ENCODE peak calls at places on chromosomes 13 and 19, in nine cellular contexts. N is breast epithelium, P is transverse colon, H is suprapubic skin, U is HCT116, Y is GM23338, C is stomach, F is SK-N-MC, M is SK-N-SH. G is an unnamed sample.

GRCh38 chr19:41206926-41207750 is 11.9 kb upstream of the AXL start:
- DNase-seq in N (no peak), P (peak; percentile 48), H (peak; percentile 95), U (no peak), Y (peak; percentile 60), C (peak; percentile 34), F (no peak), M (no peak), G (peak; percentile 90)

GRCh38 chr19:46056536-46056935 is 15.7 kb upstream of the IGFL4 start:
- DNase-seq in N (peak; percentile 60), P (no peak), H (no peak), U (no peak), Y (no peak), C (no peak), F (no peak), M (no peak), G (no peak)

GRCh38 chr13:29435125-29435911 is 160.2 kb downstream of the SLC7A1 start:
- DNase-seq in N (no peak), P (no peak), H (no peak), U (no peak), Y (no peak), C (no peak), F (no peak), M (peak; percentile 20), G (peak; percentile 88)

GRCh38 chr13:90168953-90169352 is 1178.5 kb upstream of the MIR17HG start:
- DNase-seq in N (no peak), P (no peak), H (no peak), U (no peak), Y (no peak), C (no peak), F (no peak), M (no peak), G (no peak)

GRCh38 chr19:6357995-6358394 is 3.3 kb upstream of the CLPP start:
- DNase-seq in N (no peak), P (no peak), H (no peak), U (no peak), Y (no peak), C (no peak), F (no peak), M (no peak), G (no peak)

GRCh38 chr13:98571955-98572662 is 4.8 kb downstream of the STK24 start:
- DNase-seq in N (no peak), P (peak; percentile 73), H (no peak), U (no peak), Y (no peak), C (no peak), F (no peak), M (peak; percentile 55), G (no peak)

GRCh38 chr13:102648046-102648445 is 46.8 kb downstream of the METTL21C start:
- DNase-seq in N (no peak), P (no peak), H (no peak), U (no peak), Y (no peak), C (no peak), F (no peak), M (no peak), G (no peak)

GRCh38 chr13:111337206-111337605 is 16.8 kb downstream of the TEX29 start:
- DNase-seq in N (no peak), P (no peak), H (no peak), U (no peak), Y (no peak), C (no peak), F (no peak), M (no peak), G (peak; percentile 12)

GRCh38 chr19:33390120-33390907 is 16.8 kb downstream of the CEBPG start:
- DNase-seq in N (peak; percentile 56), P (peak; percentile 45), H (no peak), U (no peak), Y (no peak), C (no peak), F (no peak), M (peak; percentile 56), G (peak; percentile 91)

GRCh38 chr13:109856350-109856749 is 70.0 kb upstream of the IRS2 start:
- DNase-seq in N (no peak), P (no peak), H (no peak), U (no peak), Y (no peak), C (no peak), F (no peak), M (no peak), G (no peak)

GRCh38 chr19:18669524-18669817 is 14.0 kb upstream of the CRTC1 start:
- DNase-seq in N (no peak), P (no peak), H (no peak), U (no peak), Y (no peak), C (no peak), F (no peak), M (no peak), G (no peak)

GRCh38 chr13:97976551-97977375 is 23.3 kb downstream of the IPO5 start:
- DNase-seq in N (no peak), P (peak; percentile 16), H (no peak), U (no peak), Y (peak; percentile 34), C (no peak), F (no peak), M (peak; percentile 75), G (no peak)

GRCh38 chr13:114275309-114275708 is 6.1 kb upstream of the UPF3A start:
- DNase-seq in N (no peak), P (no peak), H (no peak), U (no peak), Y (no peak), C (no peak), F (no peak), M (no peak), G (no peak)
- H3K36me3 ChIP-seq in N (no peaks in the 10 kb centered on the region), P (no peaks in the 10 kb centered on the region), H (peaks cover 46% of the 10 kb centered on the region), U (peaks cover 14% of the 10 kb centered on the region), Y (peaks cover 14% of the 10 kb centered on the region), C (peaks cover 64% of the 10 kb centered on the region), F (peaks cover 38% of the 10 kb centered on the region), M (peaks cover 74% of the 10 kb centered on the region), G (peaks cover 14% of the 10 kb centered on the region)

GRCh38 chr19:9917322-9917721 is 19.0 kb downstream of the OLFM2 start:
- DNase-seq in N (no peak), P (no peak), H (no peak), U (peak; percentile 42), Y (peak; percentile 91), C (peak; percentile 26), F (no peak), M (peak; percentile 81), G (no peak)

GRCh38 chr19:9914315-9915207 is 21.8 kb downstream of the OLFM2 start:
- DNase-seq in N (peak; percentile 58), P (peak; percentile 76), H (no peak), U (peak; percentile 53), Y (peak; percentile 92), C (peak; percentile 72), F (no peak), M (peak; percentile 92), G (peak; percentile 71)

GRCh38 chr19:9913237-9914000 is 22.9 kb downstream of the OLFM2 start:
- DNase-seq in N (no peak), P (peak; percentile 15), H (no peak), U (no peak), Y (no peak), C (peak; percentile 28), F (no peak), M (peak; percentile 90), G (no peak)

GRCh38 chr19:9914001-9914314 is 22.4 kb downstream of the OLFM2 start:
- DNase-seq in N (no peak), P (no peak), H (no peak), U (no peak), Y (peak; percentile 61), C (no peak), F (no peak), M (no peak), G (no peak)

GRCh38 chr19:9916719-9917118 is 19.6 kb downstream of the OLFM2 start:
- DNase-seq in N (no peak), P (no peak), H (no peak), U (no peak), Y (no peak), C (no peak), F (no peak), M (no peak), G (no peak)
- TF ChIP-seq POLR2AphosphoS5 in N (no peak), P (no peak), H (no peak), U (no peak), Y (no peak), C (no peak), F (no peak), M (no peak), G (no peak)

GRCh38 chr19:49335784-49336481 is 727 bp downstream of the CD37 start:
- DNase-seq in N (peak; percentile 15), P (no peak), H (peak; percentile 38), U (no peak), Y (no peak), C (no peak), F (no peak), M (no peak), G (no peak)
- H3K27ac ChIP-seq in N (no peak overlapping the region), P (peak overlapping the region; percentile 37), H (peak overlapping the region; percentile 23), U (no peak overlapping the region), Y (no peak overlapping the region), C (peak overlapping the region; percentile 51), F (no peak overlapping the region), M (no peak overlapping the region), G (no peak overlapping the region)

GRCh38 chr19:8827277-8827676 is 4.8 kb downstream of the ZNF558 start:
- DNase-seq in N (no peak), P (no peak), H (no peak), U (no peak), Y (no peak), C (no peak), F (no peak), M (no peak), G (no peak)

GRCh38 chr19:8831832-8832131 is 322 bp downstream of the ZNF558 start:
- DNase-seq in N (no peak), P (no peak), H (no peak), U (no peak), Y (peak; percentile 21), C (no peak), F (no peak), M (no peak), G (no peak)

GRCh38 chr19:8821748-8822241 is 10.3 kb downstream of the ZNF558 start:
- DNase-seq in N (no peak), P (no peak), H (no peak), U (no peak), Y (no peak), C (no peak), F (no peak), M (no peak), G (no peak)

GRCh38 chr19:8831373-8831772 is 731 bp downstream of the ZNF558 start:
- DNase-seq in N (no peak), P (no peak), H (no peak), U (no peak), Y (no peak), C (no peak), F (no peak), M (no peak), G (no peak)

GRCh38 chr19:8826371-8826770 is 5.7 kb downstream of the ZNF558 start:
- DNase-seq in N (no peak), P (no peak), H (no peak), U (no peak), Y (peak; percentile 5), C (no peak), F (no peak), M (no peak), G (no peak)
- H3K36me3 ChIP-seq in N (peaks cover 26% of the 10 kb centered on the region), P (no peaks in the 10 kb centered on the region), H (peaks cover 73% of the 10 kb centered on the region), U (peaks cover 6% of the 10 kb centered on the region), Y (peaks cover 5% of the 10 kb centered on the region), C (peaks cover 84% of the 10 kb centered on the region), F (peaks cover 41% of the 10 kb centered on the region), M (peaks cover 26% of the 10 kb centered on the region), G (peaks cover 27% of the 10 kb centered on the region)

G was measured in sigmoid colon.